ENCODE peak calls at places on chromosomes 12 and 14, in five cellular contexts. One of them, this sample, is unnamed.
A peak's percentile ranks its signal among the peaks of the same experiment; 100 is the strongest.

GRCh38 chr12:9347328-9348127 is 139.3 kb upstream of the PZP start:
- DNase-seq in K562: no peak
- DNase-seq in GM12878: no peak
- DNase-seq in IMR-90: peak; percentile 13
- DNase-seq in A549: no peak
- DNase-seq in this sample: no peak

GRCh38 chr12:42636993-42637392 is 47.4 kb upstream of the PRICKLE1 start:
- DNase-seq in K562: no peak
- DNase-seq in A549: no peak
- DNase-seq in GM12878: no peak
- DNase-seq in IMR-90: no peak
- DNase-seq in this sample: no peak

GRCh38 chr12:93624595-93625294 is 52.3 kb downstream of the SOCS2 start:
- DNase-seq in K562: peak; percentile 68
- DNase-seq in IMR-90: peak; percentile 98
- DNase-seq in GM12878: peak; percentile 63
- DNase-seq in A549: peak; percentile 91
- DNase-seq in this sample: peak; percentile 52

GRCh38 chr12:104304261-104305004 is 894 bp downstream of the EID3 start:
- DNase-seq in A549: no peak
- DNase-seq in GM12878: no peak
- DNase-seq in K562: no peak
- DNase-seq in IMR-90: no peak
- DNase-seq in this sample: no peak

GRCh38 chr12:66190519-66191406 is 1.7 kb downstream of the IRAK3 start:
- DNase-seq in IMR-90: peak; percentile 52
- DNase-seq in GM12878: no peak
- DNase-seq in A549: no peak
- DNase-seq in K562: no peak
- DNase-seq in this sample: no peak

GRCh38 chr12:48183091-48183875 is at the start of gene CCDC184:
- DNase-seq in IMR-90: peak; percentile 73
- DNase-seq in GM12878: peak; percentile 24
- DNase-seq in A549: peak; percentile 83
- DNase-seq in K562: peak; percentile 47
- DNase-seq in this sample: no peak

GRCh38 chr14:31770271-31770670 is 209.1 kb downstream of the NUBPL start:
- DNase-seq in K562: no peak
- DNase-seq in IMR-90: no peak
- DNase-seq in GM12878: no peak
- DNase-seq in A549: no peak
- DNase-seq in this sample: no peak

GRCh38 chr12:116910280-116910644 is 488 bp upstream of the FBXW8 start:
- DNase-seq in GM12878: no peak
- DNase-seq in IMR-90: no peak
- DNase-seq in K562: no peak
- DNase-seq in A549: no peak
- DNase-seq in this sample: no peak

GRCh38 chr12:3199551-3200031 is 122.4 kb downstream of the TSPAN9 start:
- DNase-seq in A549: no peak
- DNase-seq in IMR-90: peak; percentile 59
- DNase-seq in K562: no peak
- DNase-seq in GM12878: no peak
- DNase-seq in this sample: no peak

GRCh38 chr14:62189698-62190097 is 427.5 kb downstream of the SNAPC1 start:
- DNase-seq in A549: no peak
- DNase-seq in GM12878: no peak
- DNase-seq in K562: no peak
- DNase-seq in IMR-90: peak; percentile 78
- DNase-seq in this sample: no peak

GRCh38 chr12:75364918-75365317 is 26.0 kb upstream of the GLIPR1L2 start:
- DNase-seq in IMR-90: peak; percentile 18
- DNase-seq in A549: no peak
- DNase-seq in K562: no peak
- DNase-seq in GM12878: no peak
- DNase-seq in this sample: no peak

GRCh38 chr12:976644-977043 is 14.4 kb upstream of the ERC1 start:
- DNase-seq in IMR-90: no peak
- DNase-seq in GM12878: no peak
- DNase-seq in A549: no peak
- DNase-seq in K562: no peak
- DNase-seq in this sample: no peak

GRCh38 chr12:10182662-10183061 is 3.8 kb downstream of the TMEM52B start:
- DNase-seq in GM12878: no peak
- DNase-seq in K562: no peak
- DNase-seq in IMR-90: peak; percentile 92
- DNase-seq in A549: no peak
- DNase-seq in this sample: no peak

GRCh38 chr12:113860950-113861349 is 105.2 kb downstream of the RBM19 start:
- DNase-seq in K562: peak; percentile 22
- DNase-seq in A549: peak; percentile 60
- DNase-seq in IMR-90: peak; percentile 98
- DNase-seq in GM12878: no peak
- DNase-seq in this sample: no peak

GRCh38 chr12:89603678-89604077 is 77.8 kb upstream of the POC1B start:
- DNase-seq in GM12878: no peak
- DNase-seq in IMR-90: no peak
- DNase-seq in A549: no peak
- DNase-seq in K562: no peak
- DNase-seq in this sample: no peak

GRCh38 chr12:26813812-26814211 is 19.2 kb downstream of the ITPR2 start:
- DNase-seq in IMR-90: no peak
- DNase-seq in GM12878: no peak
- DNase-seq in A549: no peak
- DNase-seq in K562: no peak
- DNase-seq in this sample: no peak

GRCh38 chr12:76275511-76276093 is 72.6 kb downstream of the BBS10 start:
- DNase-seq in IMR-90: no peak
- DNase-seq in A549: no peak
- DNase-seq in K562: no peak
- DNase-seq in GM12878: no peak
- DNase-seq in this sample: no peak

GRCh38 chr14:92582706-92583452 is 69.3 kb downstream of the RIN3 start:
- DNase-seq in GM12878: peak; percentile 81
- DNase-seq in K562: no peak
- DNase-seq in IMR-90: no peak
- DNase-seq in A549: no peak
- DNase-seq in this sample: no peak

GRCh38 chr12:109697270-109697553 is 16.4 kb upstream of the FAM222A start:
- DNase-seq in K562: no peak
- DNase-seq in A549: no peak
- DNase-seq in GM12878: no peak
- DNase-seq in IMR-90: no peak
- DNase-seq in this sample: no peak

DNA sequence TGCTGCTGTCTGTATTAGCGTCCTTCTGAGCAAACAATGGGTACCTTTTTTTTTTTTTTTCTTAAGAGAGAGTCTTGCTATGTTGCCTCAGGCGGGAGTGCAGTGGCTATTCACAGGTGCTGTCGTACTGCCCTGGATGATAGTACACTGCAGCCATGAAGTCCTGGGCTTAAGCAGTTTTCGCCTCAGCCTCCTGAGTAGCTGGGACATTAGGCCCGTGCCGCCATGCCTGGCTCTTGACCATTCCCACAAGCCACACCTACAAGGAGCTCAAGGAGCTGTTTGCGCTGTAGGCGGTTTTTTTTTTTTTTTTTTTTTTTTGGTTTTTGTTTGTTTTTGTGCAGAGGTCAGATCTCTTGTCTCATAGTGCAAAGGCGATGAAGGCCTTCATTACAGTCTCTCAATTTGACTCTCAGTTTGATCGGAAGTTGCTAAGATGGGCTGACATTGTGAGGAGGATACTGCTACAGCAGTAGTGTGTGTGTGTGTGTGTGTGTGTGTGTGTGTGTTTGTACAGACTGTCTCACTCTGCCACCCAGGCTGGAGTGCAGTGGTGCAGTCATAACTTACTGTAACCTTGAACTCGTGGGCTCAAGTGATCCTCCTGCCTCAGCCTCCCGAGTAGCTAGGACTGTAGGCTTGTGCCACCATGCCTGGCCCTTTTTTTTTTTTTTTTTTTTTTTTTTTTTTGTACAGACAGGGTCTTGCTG is 34.2 kb downstream of the TRAF3 start:
- DNase-seq in A549: no peak
- DNase-seq in GM12878: no peak
- DNase-seq in K562: no peak
- DNase-seq in IMR-90: no peak
- DNase-seq in this sample: peak; percentile 14
- TF ChIP-seq SMC3 in A549: no peak
- TF ChIP-seq SMC3 in GM12878: no peak
- TF ChIP-seq SMC3 in K562: no peak
- TF ChIP-seq SMC3 in IMR-90: no peak
- TF ChIP-seq SMC3 in this sample: no peak

GRCh38 chr14:96130391-96130790 is 74.2 kb upstream of the BDKRB2 start:
- DNase-seq in IMR-90: no peak
- DNase-seq in GM12878: no peak
- DNase-seq in K562: no peak
- DNase-seq in A549: no peak
- DNase-seq in this sample: no peak
- TF ChIP-seq SMC3 in IMR-90: no peak
- TF ChIP-seq SMC3 in GM12878: no peak
- TF ChIP-seq SMC3 in K562: no peak
- TF ChIP-seq SMC3 in A549: no peak
- TF ChIP-seq SMC3 in this sample: no peak

DNA sequence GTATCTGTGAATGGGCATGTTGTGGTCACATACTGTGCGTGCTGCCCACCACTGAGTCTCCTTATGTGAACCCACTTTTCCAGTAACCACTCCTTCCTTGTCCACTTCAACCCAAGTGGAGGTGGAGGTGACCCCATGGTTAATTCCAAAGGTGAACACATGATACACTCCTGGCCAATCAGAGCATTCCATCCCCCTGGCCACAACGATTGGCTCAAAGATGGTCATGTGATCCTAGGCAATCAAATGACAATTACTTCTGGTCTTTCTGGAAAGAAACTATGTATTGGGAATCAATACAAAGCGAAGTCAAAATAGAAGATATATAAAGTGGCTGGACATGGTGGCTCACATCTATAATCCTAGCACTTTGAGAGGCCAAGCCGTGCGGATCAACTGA is 20.2 kb upstream of the CCDC60 start:
- DNase-seq in A549: no peak
- DNase-seq in IMR-90: no peak
- DNase-seq in K562: peak; percentile 63
- DNase-seq in GM12878: no peak
- DNase-seq in this sample: no peak
- TF ChIP-seq SMC3 in A549: no peak
- TF ChIP-seq SMC3 in IMR-90: no peak
- TF ChIP-seq SMC3 in K562: no peak
- TF ChIP-seq SMC3 in GM12878: no peak
- TF ChIP-seq SMC3 in this sample: no peak

DNA sequence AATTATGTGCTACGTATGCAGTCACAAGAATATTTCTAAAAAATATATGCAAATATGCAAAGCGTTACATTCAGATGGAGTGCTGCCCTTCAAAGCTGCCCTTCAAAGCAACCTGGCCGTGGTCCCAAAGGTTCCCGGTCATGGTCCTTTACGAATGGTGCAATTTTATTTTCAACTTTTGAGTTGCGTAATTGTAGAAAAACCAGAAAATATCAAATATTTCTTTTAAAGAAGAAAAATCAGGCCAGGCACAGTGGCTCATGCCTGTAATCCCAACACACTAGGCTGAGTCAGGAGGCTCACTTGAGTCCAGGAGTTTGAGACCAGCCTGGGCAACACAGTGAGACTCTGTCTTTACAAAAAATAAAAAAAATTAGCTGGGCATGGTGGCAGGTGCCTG is 21.4 kb downstream of the CLSTN3 start:
- DNase-seq in IMR-90: no peak
- DNase-seq in A549: no peak
- DNase-seq in K562: no peak
- DNase-seq in GM12878: no peak
- DNase-seq in this sample: no peak
- TF ChIP-seq SMC3 in IMR-90: no peak
- TF ChIP-seq SMC3 in A549: no peak
- TF ChIP-seq SMC3 in K562: no peak
- TF ChIP-seq SMC3 in GM12878: no peak
- TF ChIP-seq SMC3 in this sample: no peak

GRCh38 chr14:57205953-57206352 is 62.8 kb downstream of the EXOC5 start:
- DNase-seq in GM12878: no peak
- DNase-seq in A549: no peak
- DNase-seq in IMR-90: peak; percentile 10
- DNase-seq in K562: no peak
- DNase-seq in this sample: no peak

GRCh38 chr14:57212919-57213318 is 55.8 kb downstream of the EXOC5 start:
- DNase-seq in IMR-90: peak; percentile 7
- DNase-seq in K562: no peak
- DNase-seq in GM12878: no peak
- DNase-seq in A549: no peak
- DNase-seq in this sample: no peak

DNA sequence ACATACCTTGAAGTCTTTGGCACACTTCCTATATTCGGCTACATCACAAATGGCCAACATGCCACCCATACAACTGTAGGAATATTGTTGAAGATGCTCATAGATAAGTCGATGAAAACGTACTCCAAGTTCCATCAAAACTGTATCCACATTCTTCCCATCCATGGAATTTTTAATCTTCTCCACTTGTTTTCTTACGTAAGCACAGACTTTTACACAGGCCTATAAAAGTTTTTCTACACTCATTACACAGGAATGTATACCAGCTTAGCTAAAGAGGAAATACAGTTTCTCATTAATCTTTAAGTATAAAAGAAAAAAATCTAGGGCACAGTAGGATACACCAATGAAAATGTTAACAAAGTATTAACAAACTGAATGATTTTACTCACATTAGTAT is 59.1 kb downstream of the EXOC5 start:
- DNase-seq in K562: no peak
- DNase-seq in IMR-90: peak; percentile 73
- DNase-seq in A549: no peak
- DNase-seq in GM12878: no peak
- DNase-seq in this sample: no peak
- TF ChIP-seq SMC3 in K562: no peak
- TF ChIP-seq SMC3 in IMR-90: no peak
- TF ChIP-seq SMC3 in A549: no peak
- TF ChIP-seq SMC3 in GM12878: no peak
- TF ChIP-seq SMC3 in this sample: no peak

GRCh38 chr14:35221462-35221861 is 70.7 kb upstream of the PSMA6 start:
- DNase-seq in GM12878: no peak
- DNase-seq in A549: no peak
- DNase-seq in IMR-90: peak; percentile 16
- DNase-seq in K562: no peak
- DNase-seq in this sample: no peak
- TF ChIP-seq SMC3 in GM12878: no peak
- TF ChIP-seq SMC3 in A549: no peak
- TF ChIP-seq SMC3 in IMR-90: no peak
- TF ChIP-seq SMC3 in K562: no peak
- TF ChIP-seq SMC3 in this sample: no peak

GRCh38 chr12:130961921-130962326 is 8.2 kb downstream of the ADGRD1 start:
- DNase-seq in K562: no peak
- DNase-seq in IMR-90: no peak
- DNase-seq in GM12878: no peak
- DNase-seq in A549: no peak
- DNase-seq in this sample: no peak
- TF ChIP-seq SMC3 in K562: no peak
- TF ChIP-seq SMC3 in IMR-90: no peak
- TF ChIP-seq SMC3 in GM12878: no peak
- TF ChIP-seq SMC3 in A549: no peak
- TF ChIP-seq SMC3 in this sample: no peak

DNA sequence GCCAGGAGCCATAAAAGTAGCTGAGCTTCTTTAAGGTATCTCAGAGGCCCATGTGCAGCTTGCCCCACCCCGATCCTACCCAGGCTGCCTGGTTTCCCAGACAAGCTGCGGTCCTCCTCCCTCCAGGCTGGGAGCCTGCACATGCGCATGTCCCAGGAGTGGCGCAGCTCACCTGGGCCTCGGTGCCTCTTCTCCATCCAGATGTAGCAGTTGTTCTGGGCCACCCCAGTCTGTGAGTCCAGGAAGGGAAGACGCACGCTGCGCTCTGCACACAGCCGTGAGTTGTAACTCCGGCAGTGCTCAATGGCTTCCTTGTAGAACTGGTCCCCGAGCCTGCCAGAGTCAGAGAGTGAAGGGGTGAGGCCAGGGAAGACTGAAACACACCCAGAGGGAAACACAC is 122.3 kb downstream of the DPF3 start:
- DNase-seq in K562: no peak
- DNase-seq in IMR-90: no peak
- DNase-seq in GM12878: no peak
- DNase-seq in A549: no peak
- DNase-seq in this sample: no peak
- TF ChIP-seq SMC3 in K562: no peak
- TF ChIP-seq SMC3 in IMR-90: no peak
- TF ChIP-seq SMC3 in GM12878: no peak
- TF ChIP-seq SMC3 in A549: no peak
- TF ChIP-seq SMC3 in this sample: no peak

This sample was measured in HepG2.